ENCODE peak calls at places on chromosomes 12 and 14, in four cellular contexts. F is sigmoid colon, E is body of pancreas, N is HCT116. Z is an unnamed sample.

GRCh38 chr14:68834816-68835215 is 41.9 kb upstream of the ZFP36L1 start:
- DNase-seq in N (no peak), F (no peak), E (no peak), Z (no peak)

GRCh38 chr12:57726151-57726883 is 12.2 kb downstream of the AGAP2 start:
- DNase-seq in F (peak), N (peak), E (peak), Z (peak)

GRCh38 chr14:52266179-52266578 is 1.3 kb upstream of the PTGDR start:
- DNase-seq in F (peak), N (no peak), E (peak), Z (no peak)

GRCh38 chr12:90959538-90960139 is 4.7 kb upstream of the CCER1 start:
- DNase-seq in N (peak), F (no peak), E (peak), Z (no peak)

GRCh38 chr12:5807090-5807414 is 138.0 kb downstream of the ANO2 start:
- DNase-seq in F (no peak), N (peak), E (no peak), Z (peak)

GRCh38 chr12:71958056-71958455 is 19.4 kb downstream of the TPH2 start:
- DNase-seq in N (no peak), F (no peak), E (no peak), Z (no peak)

GRCh38 chr12:106645074-106645421 is 62.2 kb downstream of the RFX4 start:
- DNase-seq in N (no peak), F (peak), E (peak), Z (no peak)

GRCh38 chr12:79371226-79371625 is 319.5 kb downstream of the PAWR start:
- DNase-seq in E (no peak), F (no peak), N (no peak), Z (no peak)

GRCh38 chr12:106267535-106267934 is 19.7 kb upstream of the CKAP4 start:
- DNase-seq in F (no peak), N (no peak), E (no peak), Z (no peak)

GRCh38 chr14:45227566-45227965 is 25.4 kb downstream of the MIS18BP1 start:
- DNase-seq in E (no peak), F (no peak), N (no peak), Z (no peak)

GRCh38 chr14:61065671-61066070 is 84.6 kb downstream of the SLC38A6 start:
- DNase-seq in N (no peak), E (no peak), F (no peak), Z (no peak)

GRCh38 chr12:117034691-117035090 is 64.5 kb downstream of the TESC start:
- DNase-seq in N (no peak), F (peak), E (no peak), Z (no peak)

DNA sequence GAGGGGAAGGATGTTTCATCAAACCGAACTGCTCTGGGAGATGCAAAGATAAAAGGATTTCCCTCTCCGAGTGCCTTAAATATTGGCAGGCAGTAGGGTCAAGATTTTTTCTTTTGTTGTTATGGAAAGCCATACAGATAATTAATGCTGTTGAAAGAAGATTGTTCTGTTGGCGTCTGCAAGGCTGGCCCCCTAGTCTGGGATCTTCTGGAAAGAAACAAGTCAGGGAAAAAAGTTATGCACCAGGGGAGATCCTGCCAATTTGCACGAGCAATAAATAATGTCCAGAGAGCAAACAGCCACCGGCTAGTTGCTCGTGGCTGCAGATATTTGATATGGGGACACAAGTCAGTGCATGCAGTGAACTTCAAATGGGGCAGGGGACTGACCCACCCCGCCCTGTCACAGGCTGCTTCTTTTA is 202.1 kb upstream of the MYL2 start:
- DNase-seq in N (no peak), E (no peak), F (no peak), Z (no peak)
- TF ChIP-seq POLR2A in N (no peak), E (no peak), F (no peak), Z (no peak)

DNA sequence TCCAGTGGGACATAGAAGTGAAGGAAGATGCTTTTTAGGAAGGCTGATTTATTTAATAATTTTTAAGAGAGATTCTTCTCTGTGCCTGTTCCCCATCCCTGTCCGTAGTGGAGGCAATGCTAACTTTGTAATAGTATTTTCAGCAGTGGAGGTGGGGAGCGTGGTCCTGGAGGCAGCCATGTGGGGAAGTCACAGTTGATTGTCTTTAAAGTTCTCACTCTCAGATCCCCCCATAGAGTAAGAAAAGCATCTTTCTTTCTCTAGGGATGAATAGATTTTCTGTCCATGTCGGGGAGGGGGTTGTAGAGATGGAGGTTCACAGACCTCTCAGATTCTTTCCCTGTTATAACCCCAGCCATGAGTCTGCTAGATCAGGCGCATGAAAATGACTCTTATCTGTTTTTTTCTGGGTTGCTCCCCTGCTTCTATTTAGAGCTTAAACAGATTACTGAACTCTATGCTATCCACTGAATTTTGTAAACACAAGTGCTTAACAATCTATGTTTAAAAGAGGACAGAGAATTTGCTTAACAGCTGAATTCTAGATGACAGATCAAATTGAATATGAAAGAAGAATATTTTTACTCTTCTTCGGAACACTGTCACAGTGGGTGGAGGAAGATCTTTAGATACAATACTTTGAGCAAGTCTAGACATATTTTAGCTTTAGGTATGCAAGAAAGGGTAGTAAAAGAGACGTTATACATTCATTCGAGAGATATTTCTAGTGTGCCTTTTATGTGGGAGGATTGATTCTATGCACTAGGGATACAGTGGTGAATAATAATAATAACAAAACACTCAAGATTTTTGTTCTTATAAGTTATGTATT is 25.4 kb downstream of the TMEM117 start:
- DNase-seq in N (no peak), E (no peak), F (no peak), Z (no peak)
- TF ChIP-seq POLR2A in N (no peak), E (no peak), F (no peak), Z (no peak)

DNA sequence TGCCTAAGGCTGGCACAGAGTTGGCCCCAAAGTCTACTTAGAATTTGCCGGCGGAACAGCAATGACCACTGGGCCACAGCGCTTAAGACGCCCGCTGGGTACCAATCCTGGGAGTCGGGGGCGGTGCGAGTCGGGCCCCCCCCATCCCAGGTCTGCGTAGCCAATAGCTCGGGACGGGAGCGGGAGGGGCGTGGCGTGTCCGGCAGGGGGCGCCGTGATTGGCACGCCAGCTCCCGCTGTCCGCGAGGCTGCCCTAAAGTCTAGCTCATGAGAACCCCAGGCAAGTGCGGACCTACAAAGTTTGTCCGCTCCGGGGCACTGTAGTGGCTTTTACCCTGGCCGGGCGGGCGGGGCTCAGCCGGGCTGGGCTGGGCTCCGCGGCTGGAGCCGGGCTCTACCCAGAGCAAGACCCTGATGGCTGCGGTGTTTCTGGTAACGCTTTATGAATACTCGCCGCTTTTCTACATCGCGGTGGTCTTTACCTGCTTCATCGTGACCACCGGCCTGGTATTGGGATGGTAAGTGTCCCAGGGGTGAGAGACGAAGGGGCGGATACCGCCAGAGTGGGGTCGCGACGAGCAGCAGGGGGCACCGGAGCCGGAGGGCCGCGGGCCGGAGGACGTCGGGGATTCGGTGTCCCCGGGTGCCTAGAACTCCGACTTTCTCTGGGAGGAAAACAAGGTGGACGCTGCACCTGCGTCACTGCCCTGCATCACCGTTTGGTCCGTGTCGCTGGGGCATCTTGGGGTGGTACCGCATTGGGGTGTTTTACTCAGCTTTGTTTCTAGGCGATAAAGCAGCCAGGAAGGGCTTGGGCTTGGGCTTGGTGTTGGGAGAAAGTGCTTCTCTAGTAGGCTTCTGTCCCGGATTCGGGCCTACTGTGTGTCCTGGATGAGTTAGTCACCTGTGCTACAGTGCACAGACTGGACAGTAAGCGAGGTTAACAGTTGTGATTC is at the start of gene CGRRF1:
- DNase-seq in F (peak), E (peak), N (peak), Z (peak)
- TF ChIP-seq POLR2A in F (peak), E (peak), N (peak), Z (peak)

GRCh38 chr14:100224229-100224628 is 14.7 kb upstream of the YY1 start:
- DNase-seq in F (no peak), N (no peak), E (no peak), Z (no peak)

GRCh38 chr14:100223332-100224171 is 15.4 kb upstream of the YY1 start:
- DNase-seq in N (no peak), F (no peak), E (no peak), Z (no peak)

GRCh38 chr14:100219126-100219785 is 19.7 kb upstream of the YY1 start:
- DNase-seq in E (no peak), F (no peak), N (no peak), Z (no peak)

GRCh38 chr14:100222219-100223093 is 16.5 kb upstream of the YY1 start:
- DNase-seq in F (no peak), N (no peak), E (no peak), Z (no peak)

DNA sequence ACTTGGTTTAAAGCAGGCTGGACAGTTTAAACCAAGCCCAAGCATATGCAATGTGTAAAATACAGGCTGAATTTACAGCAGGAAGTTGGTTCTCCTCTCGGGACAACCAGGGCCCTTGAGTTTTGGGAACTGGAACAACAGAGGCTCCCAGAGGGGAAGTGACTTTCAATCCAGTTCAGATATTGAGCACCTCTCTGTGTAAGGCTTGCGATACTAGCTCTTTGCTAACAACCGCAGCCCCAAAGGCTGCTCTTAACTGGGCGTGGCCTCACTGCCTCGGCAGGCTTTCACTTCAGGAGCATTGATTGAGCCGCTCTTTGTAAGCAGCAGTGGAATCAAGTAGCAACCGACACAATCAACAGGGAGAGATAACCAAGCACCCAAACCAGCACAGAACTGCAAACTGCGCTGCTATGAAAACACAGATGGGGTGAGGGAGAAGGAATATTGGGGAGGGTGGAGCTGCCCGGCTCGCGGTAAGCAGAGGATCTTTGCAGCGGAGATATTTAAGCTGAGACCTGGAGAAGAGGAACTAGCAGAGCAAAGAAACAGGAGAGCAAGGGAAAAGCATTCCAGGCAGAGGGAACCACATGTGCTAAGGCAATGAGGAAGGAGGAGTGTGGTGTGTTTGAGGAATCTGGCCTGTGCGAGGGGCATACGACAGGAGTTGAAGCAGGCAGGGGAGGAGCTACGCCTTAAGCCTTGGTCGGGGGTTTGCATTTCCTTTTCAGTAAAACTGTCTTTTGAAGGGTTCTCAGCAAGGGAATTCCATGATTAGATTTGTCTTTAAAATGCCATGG is 17.3 kb upstream of the YY1 start:
- DNase-seq in N (no peak), E (peak), F (no peak), Z (no peak)
- TF ChIP-seq POLR2A in N (no peak), E (no peak), F (no peak), Z (no peak)

GRCh38 chr14:105005329-105005928 is 15.5 kb downstream of the CDCA4 start:
- DNase-seq in N (no peak), E (no peak), F (no peak), Z (no peak)

GRCh38 chr14:105006831-105007592 is 13.9 kb downstream of the CDCA4 start:
- DNase-seq in E (no peak), F (no peak), N (no peak), Z (no peak)

GRCh38 chr14:105005929-105006830 is 14.7 kb downstream of the CDCA4 start:
- DNase-seq in F (no peak), N (no peak), E (no peak), Z (no peak)

GRCh38 chr14:105010106-105010505 is 10.8 kb downstream of the CDCA4 start:
- DNase-seq in F (no peak), N (no peak), E (no peak), Z (no peak)

DNA sequence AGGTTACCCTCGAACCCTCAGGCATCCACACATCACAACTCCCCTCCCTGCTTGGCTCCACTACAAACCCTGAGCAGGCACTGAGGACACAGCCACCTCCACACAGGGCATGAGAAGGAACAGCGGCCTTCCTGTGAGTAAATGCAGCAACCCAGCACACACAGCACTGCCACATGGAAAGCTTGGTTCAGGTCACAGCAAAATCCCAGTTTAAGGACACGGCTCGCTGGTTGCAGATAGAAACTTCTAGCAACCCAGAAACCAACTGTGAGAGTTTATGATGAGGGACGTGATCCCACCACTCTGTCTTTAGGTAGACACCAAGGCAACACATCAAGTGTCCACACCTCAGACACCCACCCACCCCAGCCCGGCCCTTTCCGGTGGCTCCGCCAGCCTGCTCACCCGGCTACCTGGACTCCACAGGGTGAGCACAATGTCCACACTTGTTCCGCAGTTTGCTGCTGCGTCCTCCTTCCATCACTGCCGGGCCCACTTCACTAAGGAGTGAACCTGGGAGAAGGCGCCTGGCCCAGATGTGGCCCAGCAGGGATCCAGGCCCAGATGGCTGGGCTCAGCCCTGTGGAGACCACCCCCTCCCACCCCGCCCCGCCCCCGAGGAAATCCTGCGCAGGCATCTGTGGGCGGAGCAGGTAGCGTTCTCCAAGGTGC is 13.2 kb downstream of the CDCA4 start:
- DNase-seq in N (no peak), E (no peak), F (no peak), Z (no peak)
- TF ChIP-seq POLR2A in N (no peak), E (no peak), F (no peak), Z (no peak)

GRCh38 chr12:53476769-53477209 is 22.5 kb downstream of the MAP3K12 start:
- DNase-seq in E (no peak), N (no peak), F (no peak), Z (no peak)
- TF ChIP-seq POLR2A in E (no peak), N (no peak), F (no peak), Z (no peak)

DNA sequence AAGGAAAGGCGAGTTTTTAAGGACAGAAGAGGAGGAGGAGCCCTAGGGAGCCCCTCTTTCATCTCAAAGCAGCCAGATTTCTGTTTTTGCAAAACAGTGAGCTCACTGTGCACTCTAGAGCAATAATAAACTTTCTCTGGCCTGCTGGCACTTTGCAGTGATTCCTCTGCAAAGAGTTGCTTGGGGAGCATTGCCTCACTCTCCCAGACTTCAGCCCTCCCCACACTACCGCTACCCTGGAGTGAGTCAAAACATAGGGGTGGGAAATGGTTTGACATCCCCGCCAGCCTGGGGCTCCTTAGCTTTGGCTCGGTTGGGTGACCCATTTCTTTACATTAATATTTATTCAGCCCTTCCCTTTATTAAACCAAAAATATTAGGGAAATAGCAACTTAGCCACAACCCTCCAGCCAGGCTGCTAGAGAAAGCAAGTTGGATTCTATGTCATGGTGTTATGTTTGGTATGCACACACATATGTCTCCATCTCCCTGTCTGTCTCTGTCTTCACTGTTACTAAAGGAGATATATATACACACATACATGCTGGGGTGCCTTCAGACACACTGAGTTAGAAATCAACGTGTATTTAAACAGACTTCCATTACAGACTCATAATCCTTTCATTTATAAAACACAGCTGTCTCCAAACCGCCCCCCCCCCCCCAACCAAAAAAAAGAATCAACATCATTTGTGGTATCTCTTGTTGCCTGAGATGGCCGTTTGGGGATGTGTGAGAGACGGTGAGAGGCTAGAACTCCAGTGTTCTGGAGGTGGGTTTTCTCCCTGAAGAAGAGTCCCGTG is 3.4 kb upstream of the IRF2BPL start:
- DNase-seq in F (peak), E (no peak), N (no peak), Z (no peak)
- TF ChIP-seq POLR2A in F (no peak), E (no peak), N (peak), Z (no peak)

GRCh38 chr14:72699852-72700257 is 194.0 kb downstream of the DPF3 start:
- DNase-seq in E (no peak), N (no peak), F (peak), Z (no peak)
- TF ChIP-seq POLR2A in E (no peak), N (no peak), F (no peak), Z (no peak)

DNA sequence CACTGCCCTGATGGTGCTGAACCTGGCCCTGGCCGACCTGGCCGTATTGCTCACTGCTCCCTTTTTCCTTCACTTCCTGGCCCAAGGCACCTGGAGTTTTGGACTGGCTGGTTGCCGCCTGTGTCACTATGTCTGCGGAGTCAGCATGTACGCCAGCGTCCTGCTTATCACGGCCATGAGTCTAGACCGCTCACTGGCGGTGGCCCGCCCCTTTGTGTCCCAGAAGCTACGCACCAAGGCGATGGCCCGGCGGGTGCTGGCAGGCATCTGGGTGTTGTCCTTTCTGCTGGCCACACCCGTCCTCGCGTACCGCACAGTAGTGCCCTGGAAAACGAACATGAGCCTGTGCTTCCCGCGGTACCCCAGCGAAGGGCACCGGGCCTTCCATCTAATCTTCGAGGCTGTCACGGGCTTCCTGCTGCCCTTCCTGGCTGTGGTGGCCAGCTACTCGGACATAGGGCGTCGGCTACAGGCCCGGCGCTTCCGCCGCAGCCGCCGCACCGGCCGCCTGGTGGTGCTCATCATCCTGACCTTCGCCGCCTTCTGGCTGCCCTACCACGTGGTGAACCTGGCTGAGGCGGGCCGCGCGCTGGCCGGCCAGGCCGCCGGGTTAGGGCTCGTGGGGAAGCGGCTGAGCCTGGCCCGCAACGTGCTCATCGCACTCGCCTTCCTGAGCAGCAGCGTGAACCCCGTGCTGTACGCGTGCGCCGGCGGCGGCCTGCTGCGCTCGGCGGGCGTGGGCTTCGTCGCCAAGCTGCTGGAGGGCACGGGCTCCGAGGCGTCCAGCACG is 4.7 kb downstream of the LTB4R start:
- DNase-seq in N (no peak), F (no peak), E (peak), Z (no peak)
- TF ChIP-seq POLR2A in N (no peak), F (no peak), E (no peak), Z (no peak)